ENCODE peak calls at places on chromosomes 4 and X, in five cellular contexts. D, G, J, B and F are unnamed samples.

GRCh38 chr4:155592568-155593343 is 73.9 kb upstream of the GUCY1A1 start:
- DNase-seq in D (no peak), G (no peak), J (no peak), B (no peak), F (no peak)

GRCh38 chr4:56757270-56757746 is 64.2 kb downstream of the SPINK2 start:
- DNase-seq in D (no peak), G (peak), J (no peak), B (no peak), F (no peak)

GRCh38 chr4:88866862-88867550 is 169.4 kb upstream of the NAP1L5 start:
- DNase-seq in D (no peak), G (no peak), J (peak), B (no peak), F (no peak)

GRCh38 chr4:1172971-1173757 is 781 bp upstream of the SPON2 start:
- DNase-seq in D (peak), G (peak), J (peak), B (no peak), F (no peak)

GRCh38 chr4:117324851-117325491 is 239.6 kb upstream of the TRAM1L1 start:
- DNase-seq in D (no peak), G (peak), J (peak), B (no peak), F (no peak)

GRCh38 chr4:186581421-186581820 is 26.1 kb upstream of the MTNR1A start:
- DNase-seq in D (no peak), G (no peak), J (no peak), B (no peak), F (no peak)

GRCh38 chrX:139750390-139750789 is 42.4 kb upstream of the MCF2 start:
- DNase-seq in D (no peak), G (no peak), J (no peak), B (no peak), F (no peak)

GRCh38 chrX:150162141-150162540 is 201.0 kb upstream of the MAMLD1 start:
- DNase-seq in D (no peak), G (no peak), J (peak), B (no peak), F (no peak)

GRCh38 chr4:71338846-71339593 is at the start of gene SLC4A4:
- DNase-seq in D (no peak), G (peak), J (no peak), B (no peak), F (no peak)

GRCh38 chr4:141646969-141647368 is 10.6 kb downstream of the IL15 start:
- DNase-seq in D (no peak), G (peak), J (no peak), B (no peak), F (no peak)

GRCh38 chr4:56786955-56787354 is 34.5 kb downstream of the SPINK2 start:
- DNase-seq in D (no peak), G (peak), J (no peak), B (no peak), F (no peak)

GRCh38 chr4:37884855-37885487 is 5.9 kb upstream of the TBC1D1 start:
- DNase-seq in D (no peak), G (no peak), J (no peak), B (no peak), F (no peak)

GRCh38 chr4:83604315-83604714 is 68.4 kb downstream of the GPAT3 start:
- DNase-seq in D (no peak), G (no peak), J (peak), B (no peak), F (no peak)

GRCh38 chr4:30724217-30724616 is 4.0 kb downstream of the PCDH7 start:
- DNase-seq in D (no peak), G (no peak), J (no peak), B (no peak), F (no peak)

GRCh38 chrX:9340619-9341304 is 124.1 kb upstream of the TBL1X start:
- DNase-seq in D (peak), G (peak), J (no peak), B (no peak), F (no peak)

GRCh38 chrX:133465254-133465653 is 50.0 kb upstream of the GPC4 start:
- DNase-seq in D (no peak), G (no peak), J (no peak), B (no peak), F (no peak)

DNA sequence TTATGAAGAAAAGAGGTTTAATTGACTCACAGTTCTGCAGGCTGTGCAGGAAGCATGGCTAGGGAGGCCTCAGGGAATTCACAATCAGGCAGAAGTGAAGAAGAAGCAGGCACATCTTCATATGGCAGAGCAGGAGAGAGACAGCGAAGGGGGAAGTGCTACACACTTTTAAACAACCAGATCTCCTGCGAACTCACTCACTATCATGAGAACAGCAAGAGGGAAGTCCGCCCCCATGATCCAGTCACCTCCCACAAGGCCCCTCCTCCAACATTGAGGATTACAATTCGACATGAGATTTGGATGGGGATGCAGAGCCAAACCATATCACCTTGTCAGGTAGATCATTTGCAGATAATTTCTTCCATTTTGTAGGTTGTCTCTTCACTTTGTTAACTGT is 555.5 kb upstream of the MAGEB2 start:
- DNase-seq in D (no peak), G (no peak), J (no peak), B (no peak), F (no peak)
- H2AK5ac ChIP-seq in D (no peak), G (no peak), J (no peak), B (no peak), F (no peak)

GRCh38 chr4:40628888-40629287 is 776 bp downstream of the RBM47 start:
- DNase-seq in D (no peak), G (no peak), J (peak), B (no peak), F (no peak)

GRCh38 chr4:40623707-40624106 is 6.0 kb downstream of the RBM47 start:
- DNase-seq in D (no peak), G (no peak), J (peak), B (no peak), F (no peak)

GRCh38 chr4:40627540-40627939 is 2.1 kb downstream of the RBM47 start:
- DNase-seq in D (no peak), G (no peak), J (no peak), B (no peak), F (no peak)

GRCh38 chr4:40629401-40630334 is at the start of gene RBM47:
- DNase-seq in D (peak), G (peak), J (peak), B (peak), F (peak)

DNA sequence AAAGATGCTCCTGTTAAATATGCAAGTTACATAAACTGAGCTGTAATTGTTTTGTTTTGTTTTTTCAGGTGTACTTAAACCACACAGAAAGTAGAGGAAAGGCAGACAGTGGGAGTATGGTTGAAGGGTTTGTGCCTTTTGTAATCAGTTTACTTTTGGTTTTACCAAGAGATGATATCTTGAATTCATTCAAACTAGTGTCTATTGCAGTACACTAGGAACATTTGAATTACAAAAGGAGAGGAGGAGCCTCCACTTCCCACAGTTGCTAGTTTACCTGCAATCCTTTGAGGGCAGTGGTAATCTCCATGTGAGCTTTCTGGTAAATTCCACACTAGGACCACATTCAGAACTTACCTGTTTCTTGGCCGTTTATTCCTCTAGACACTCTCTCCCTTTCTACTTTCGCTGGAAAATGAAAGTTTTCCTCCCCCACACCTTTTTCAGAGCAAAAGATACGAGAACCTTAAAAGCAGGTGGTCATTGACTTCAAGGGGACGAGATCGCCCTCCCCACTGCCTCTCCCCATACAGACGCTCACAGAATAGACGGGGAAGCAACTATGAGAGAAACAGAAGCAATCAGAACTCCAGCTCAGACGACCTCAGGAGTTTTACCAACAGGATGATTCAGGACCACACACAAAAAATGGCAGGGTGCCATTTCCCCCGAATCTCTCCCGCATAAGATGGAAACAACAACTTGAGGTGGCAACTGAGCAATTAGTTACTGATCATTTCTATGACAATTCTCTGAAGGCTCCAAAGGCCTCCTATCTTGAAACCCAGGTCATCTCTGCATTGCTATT is 3.3 kb downstream of the RBM47 start:
- DNase-seq in D (no peak), G (peak), J (peak), B (no peak), F (no peak)
- H2AFZ ChIP-seq in D (no peak), G (no peak), J (no peak), B (no peak), F (no peak)

GRCh38 chrX:1360171-1360570 is 23.6 kb downstream of the IL3RA start:
- DNase-seq in D (no peak), G (no peak), J (no peak), B (no peak), F (no peak)

GRCh38 chrX:1355800-1356148 is 19.2 kb downstream of the IL3RA start:
- DNase-seq in D (no peak), G (no peak), J (no peak), B (no peak), F (no peak)

GRCh38 chrX:1359477-1359873 is 22.9 kb downstream of the IL3RA start:
- DNase-seq in D (no peak), G (no peak), J (no peak), B (no peak), F (no peak)

GRCh38 chrX:1358793-1359476 is 22.4 kb downstream of the IL3RA start:
- DNase-seq in D (no peak), G (no peak), J (no peak), B (no peak), F (no peak)

GRCh38 chrX:1357993-1358392 is 21.4 kb downstream of the IL3RA start:
- DNase-seq in D (no peak), G (no peak), J (no peak), B (no peak), F (no peak)
- H2BK12ac ChIP-seq in D (no peak), G (no peak), J (no peak), B (no peak), F (no peak)

DNA sequence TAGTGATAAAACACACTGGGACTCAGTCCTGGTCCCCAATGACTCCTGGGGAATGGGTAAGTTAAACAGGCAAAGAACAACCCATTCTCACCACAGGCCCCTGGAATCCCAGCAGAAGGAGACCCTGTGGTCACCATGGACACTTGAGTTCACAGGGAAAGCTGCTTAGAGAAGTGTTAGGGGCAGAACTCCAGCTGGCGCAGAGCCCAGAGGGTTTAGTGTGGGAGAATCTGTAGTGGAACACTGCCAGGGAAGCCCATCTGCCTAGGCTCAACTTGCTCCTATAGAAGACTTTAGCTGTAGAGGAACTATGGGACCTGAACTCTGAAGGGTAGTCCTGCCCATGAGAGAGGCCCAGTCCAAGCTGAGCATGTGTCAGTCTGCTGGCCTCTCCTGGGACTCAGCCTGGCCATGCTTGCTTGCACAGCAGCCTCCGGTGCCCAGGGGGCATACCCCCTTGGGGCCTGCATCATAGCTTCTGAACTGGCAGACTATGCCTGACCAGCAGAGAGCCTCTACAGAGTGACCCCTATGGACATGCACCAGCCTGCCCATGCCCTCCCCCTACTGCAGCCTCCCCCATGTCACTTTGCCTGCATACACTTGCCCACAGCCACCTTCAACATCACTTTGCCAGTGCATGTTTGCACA is 343.5 kb downstream of the IDS start:
- DNase-seq in D (no peak), G (no peak), J (no peak), B (no peak), F (no peak)
- H2AK5ac ChIP-seq in D (no peak), G (no peak), J (no peak), B (no peak), F (no peak)

DNA sequence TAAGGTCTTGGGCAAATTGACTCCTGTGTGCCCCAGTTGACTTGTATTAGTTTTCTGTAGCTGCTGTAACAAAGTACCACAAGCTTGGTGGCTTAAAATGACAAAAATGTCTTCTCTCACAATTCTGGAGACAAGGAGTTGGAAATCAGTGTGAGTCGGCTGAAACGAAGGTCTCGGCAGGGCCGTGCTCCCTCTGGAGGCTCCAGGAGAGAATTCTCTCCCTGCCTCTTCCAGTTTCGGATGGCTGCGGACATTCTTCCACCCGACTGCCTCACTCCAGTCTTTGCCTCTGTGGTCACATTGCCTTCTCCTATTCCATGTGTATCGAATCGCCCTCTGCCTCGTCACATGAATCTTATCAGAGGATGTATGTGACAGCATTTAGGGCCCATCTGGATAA is 66.0 kb upstream of the PHOX2B start:
- DNase-seq in D (peak), G (peak), J (peak), B (no peak), F (no peak)
- H2AFZ ChIP-seq in D (no peak), G (no peak), J (no peak), B (peak), F (no peak)

GRCh38 chrX:13223868-13224555 is 95.8 kb downstream of the ATXN3L start:
- DNase-seq in D (no peak), G (peak), J (peak), B (no peak), F (no peak)
- H2BK12ac ChIP-seq in D (no peak), G (no peak), J (peak), B (no peak), F (no peak)

DNA sequence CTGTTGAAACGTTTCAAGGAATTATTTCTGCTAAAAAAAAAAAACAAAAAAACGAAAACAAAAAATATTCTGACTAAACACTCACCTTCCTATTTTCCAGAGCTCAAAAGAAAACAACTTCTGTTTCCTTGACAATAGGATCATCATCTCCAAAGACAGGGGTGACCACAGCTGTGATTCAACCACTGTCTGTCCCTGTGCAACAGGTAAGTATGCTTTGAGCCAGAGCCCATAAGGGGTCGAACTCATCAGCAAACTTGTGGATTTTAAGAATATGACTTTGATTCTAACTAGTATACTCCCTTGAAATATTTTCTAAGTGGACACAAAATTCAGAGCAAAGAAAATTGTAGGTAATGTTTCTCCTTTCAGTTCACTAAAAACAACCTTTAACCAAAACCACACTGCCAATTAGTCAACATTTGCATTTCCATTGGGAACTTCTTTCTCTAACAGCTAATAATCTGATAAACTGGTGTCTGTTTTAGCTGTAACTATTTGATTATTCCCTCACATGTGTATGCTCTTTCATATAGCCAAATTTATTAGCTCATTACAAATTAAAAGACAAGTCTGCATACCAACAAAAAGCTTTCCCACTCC is 186.1 kb downstream of the PALLD start:
- DNase-seq in D (no peak), G (no peak), J (no peak), B (no peak), F (no peak)
- H2AK5ac ChIP-seq in D (no peak), G (no peak), J (no peak), B (no peak), F (no peak)

DNA sequence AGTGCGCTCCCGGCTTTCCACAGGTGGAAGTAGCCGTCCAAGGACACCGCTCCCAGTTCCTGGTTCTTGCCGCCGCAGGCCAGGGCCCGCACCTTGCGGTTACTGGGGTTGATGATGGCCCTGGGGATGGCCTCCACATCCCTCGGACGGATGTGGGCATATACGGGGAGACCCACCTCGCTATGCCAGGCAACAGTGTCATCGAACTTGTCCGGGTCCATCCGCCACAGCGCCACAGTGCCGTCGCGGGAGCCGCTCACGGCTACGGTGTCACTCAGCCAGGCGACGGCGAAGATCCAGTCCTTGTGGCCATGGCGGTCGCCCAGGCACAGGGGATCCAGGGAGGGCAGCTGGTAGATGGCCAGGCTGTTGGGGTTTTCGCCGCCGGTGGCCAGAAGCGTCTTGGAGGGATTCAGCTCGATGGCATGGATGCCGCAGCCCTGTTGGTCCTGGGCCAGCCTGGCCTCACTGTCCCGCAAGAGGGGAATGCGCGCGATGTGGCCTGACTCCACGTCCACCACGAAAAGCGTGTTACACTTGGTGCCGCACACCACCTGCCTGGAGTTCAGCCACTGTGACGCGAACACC is 795 bp downstream of the DCAF12L1 start:
- DNase-seq in D (peak), G (no peak), J (no peak), B (no peak), F (no peak)
- H2AFZ ChIP-seq in D (no peak), G (no peak), J (no peak), B (no peak), F (no peak)

GRCh38 chrX:136272325-136272724 is 21.1 kb upstream of the MAP7D3 start:
- DNase-seq in D (no peak), G (peak), J (no peak), B (no peak), F (no peak)

GRCh38 chrX:136268051-136269048 is 17.1 kb upstream of the MAP7D3 start:
- DNase-seq in D (no peak), G (peak), J (peak), B (no peak), F (no peak)

GRCh38 chrX:136269921-136270320 is 18.7 kb upstream of the MAP7D3 start:
- DNase-seq in D (no peak), G (no peak), J (no peak), B (no peak), F (no peak)

GRCh38 chrX:136273986-136274385 is 22.8 kb upstream of the MAP7D3 start:
- DNase-seq in D (no peak), G (no peak), J (no peak), B (no peak), F (no peak)

GRCh38 chrX:136271300-136271699 is 20.1 kb upstream of the MAP7D3 start:
- DNase-seq in D (no peak), G (no peak), J (no peak), B (no peak), F (no peak)
- H2BK12ac ChIP-seq in D (no peak), G (no peak), J (no peak), B (no peak), F (no peak)

GRCh38 chr4:26484032-26484515 is 6.2 kb downstream of the CCKAR start:
- DNase-seq in D (no peak), G (peak), J (no peak), B (no peak), F (no peak)
- H2AK5ac ChIP-seq in D (no peak), G (no peak), J (no peak), B (no peak), F (no peak)